ENCODE peak calls at places on chromosomes 4 and X, in seven cellular contexts. U, Y, H, S, B, D and R are unnamed samples.

GRCh38 chr4:61638600-61638999 is 438.5 kb downstream of the ADGRL3 start:
- DNase-seq in D (no peak), S (no peak), U (no peak), Y (no peak), H (no peak), B (peak; percentile 8), R (no peak)

GRCh38 chr4:112942077-112942476 is 107.4 kb upstream of the ANK2 start:
- DNase-seq in B (no peak), Y (peak; percentile 45), D (no peak), H (no peak), U (no peak), S (no peak), R (no peak)

GRCh38 chrX:43655961-43656494 is at the start of gene MAOA:
- DNase-seq in U (no peak), S (peak; percentile 80), H (no peak), Y (peak; percentile 60), B (peak; percentile 46), D (no peak), R (no peak)

GRCh38 chrX:81174286-81174685 is 27.4 kb downstream of the HMGN5 start:
- DNase-seq in D (peak; percentile 22), H (peak; percentile 13), B (peak; percentile 30), U (peak; percentile 51), Y (peak; percentile 24), S (no peak), R (no peak)

GRCh38 chr4:38665846-38666490 is 2.0 kb downstream of the KLF3 start:
- DNase-seq in Y (no peak), B (no peak), S (no peak), H (no peak), D (no peak), U (peak; percentile 26), R (no peak)

GRCh38 chr4:152540293-152540674 is 4.4 kb upstream of the FBXW7 start:
- DNase-seq in D (no peak), H (no peak), B (no peak), S (no peak), Y (peak; percentile 35), U (no peak), R (no peak)

GRCh38 chr4:54165011-54165410 is 64.1 kb upstream of the PDGFRA start:
- DNase-seq in Y (no peak), H (no peak), U (no peak), D (no peak), B (no peak), S (no peak), R (no peak)

GRCh38 chrX:49058794-49059193 is at the start of gene CCDC120:
- DNase-seq in Y (peak; percentile 62), D (no peak), H (no peak), S (no peak), U (no peak), B (no peak), R (no peak)

GRCh38 chr4:112978691-112979472 is 70.6 kb upstream of the ANK2 start:
- DNase-seq in S (no peak), U (peak; percentile 19), H (peak; percentile 31), B (no peak), Y (no peak), D (no peak), R (peak; percentile 5)

GRCh38 chr4:186844059-186844681 is 120.5 kb upstream of the FAT1 start:
- DNase-seq in S (peak; percentile 19), B (peak; percentile 68), D (peak; percentile 32), Y (no peak), U (peak; percentile 65), H (peak; percentile 75), R (peak; percentile 35)

GRCh38 chrX:16474511-16474910 is 175.4 kb upstream of the S100G start:
- DNase-seq in U (no peak), D (no peak), S (no peak), Y (no peak), H (no peak), B (no peak), R (no peak)

GRCh38 chrX:1223253-1223621 is 10.8 kb upstream of the CRLF2 start:
- DNase-seq in U (no peak), B (no peak), D (no peak), Y (no peak), H (no peak), S (no peak), R (no peak)

GRCh38 chr4:170990989-170991589 is 822.1 kb upstream of the GALNTL6 start:
- DNase-seq in U (no peak), H (no peak), S (no peak), B (no peak), D (peak; percentile 13), Y (peak; percentile 82), R (no peak)
- TF ChIP-seq CTCF in U (no peak), H (peak; percentile 6), S (peak; percentile 20), B (no peak), D (peak; percentile 44), Y (peak; percentile 76), R (no peak)

GRCh38 chr4:157509286-157509685 is 288.8 kb downstream of the GRIA2 start:
- DNase-seq in B (no peak), U (no peak), D (no peak), S (no peak), H (no peak), Y (no peak), R (no peak)

GRCh38 chr4:157514711-157515110 is 294.2 kb downstream of the GRIA2 start:
- DNase-seq in B (no peak), U (no peak), D (no peak), H (no peak), S (no peak), Y (peak; percentile 72), R (no peak)
- TF ChIP-seq CTCF in B (peak; percentile 8), U (no peak), D (peak; percentile 4), H (no peak), S (no peak), Y (peak; percentile 78), R (no peak)

DNA sequence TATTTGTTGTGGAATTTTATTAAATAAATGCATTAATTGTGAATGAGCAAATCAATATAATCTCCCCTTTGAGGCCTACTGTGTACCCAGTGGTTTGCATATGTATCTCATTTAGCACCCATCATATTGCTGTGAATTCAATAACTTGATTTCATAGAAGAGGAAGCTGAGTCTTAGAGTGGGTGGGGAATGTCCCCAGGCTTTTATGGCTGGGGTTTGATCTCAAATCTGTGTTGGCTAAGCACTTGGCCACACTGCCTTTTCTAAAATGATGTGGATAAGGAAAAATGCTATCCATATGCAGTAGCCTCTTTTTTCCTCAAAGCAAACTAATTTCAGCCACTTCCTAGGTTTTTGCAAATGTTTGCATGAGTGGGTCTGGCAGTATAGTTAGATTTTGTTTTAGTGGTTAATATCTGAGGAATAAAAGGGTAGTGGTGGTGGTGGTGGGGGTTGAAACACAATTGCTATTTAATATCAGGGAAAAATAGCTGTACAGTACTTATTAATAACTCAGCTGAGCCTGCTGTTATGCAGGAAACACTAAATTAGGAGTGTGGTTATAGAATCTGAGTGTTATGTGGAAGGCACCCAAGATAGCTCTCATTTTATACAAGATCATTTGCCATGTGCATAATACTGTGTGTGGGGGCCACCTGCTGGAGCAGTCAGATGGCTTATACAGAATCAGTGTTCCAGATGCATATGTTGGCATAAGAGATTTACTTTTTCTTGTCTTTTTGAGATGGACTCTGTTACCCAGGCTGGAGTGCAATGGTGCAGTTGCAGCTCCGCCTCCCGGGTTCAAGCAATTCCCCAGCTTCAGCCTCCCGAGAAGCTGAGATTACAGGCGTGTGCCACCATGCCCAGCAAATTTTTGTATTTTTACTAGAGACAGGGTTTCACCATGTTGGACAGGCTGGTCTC is 108.0 kb downstream of the TMEM131L start:
- DNase-seq in B (peak; percentile 90), Y (no peak), U (peak; percentile 92), H (peak; percentile 92), S (peak; percentile 58), D (peak; percentile 25), R (peak; percentile 75)
- TF ChIP-seq CTCF in B (peak; percentile 74), Y (no peak), U (peak; percentile 79), H (peak; percentile 83), S (peak; percentile 76), D (peak; percentile 68), R (peak; percentile 78)

DNA sequence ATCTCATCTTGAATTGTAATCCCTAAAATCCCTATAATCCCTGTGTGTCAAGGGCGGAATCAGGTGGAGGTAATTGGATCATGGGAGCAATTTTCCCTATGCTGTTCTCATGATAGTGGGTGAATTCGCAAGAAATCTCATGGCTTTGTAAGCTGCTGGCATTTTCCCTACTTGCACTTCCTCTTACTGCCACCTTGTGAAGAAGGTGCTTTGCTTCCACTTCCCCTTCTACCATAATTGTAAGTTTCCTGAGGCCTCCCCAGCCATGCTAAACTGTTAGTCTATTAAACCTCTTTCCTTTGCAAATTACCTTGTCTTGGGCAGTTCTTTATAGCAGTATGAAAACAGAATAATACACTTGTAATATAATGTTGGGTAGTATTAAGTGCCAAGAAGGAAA is 1087.4 kb upstream of the SLIT2 start:
- DNase-seq in D (no peak), U (no peak), Y (peak; percentile 6), H (no peak), B (no peak), S (no peak), R (no peak)
- TF ChIP-seq CTCF in D (no peak), U (no peak), Y (peak; percentile 8), H (no peak), B (no peak), S (no peak), R (no peak)

DNA sequence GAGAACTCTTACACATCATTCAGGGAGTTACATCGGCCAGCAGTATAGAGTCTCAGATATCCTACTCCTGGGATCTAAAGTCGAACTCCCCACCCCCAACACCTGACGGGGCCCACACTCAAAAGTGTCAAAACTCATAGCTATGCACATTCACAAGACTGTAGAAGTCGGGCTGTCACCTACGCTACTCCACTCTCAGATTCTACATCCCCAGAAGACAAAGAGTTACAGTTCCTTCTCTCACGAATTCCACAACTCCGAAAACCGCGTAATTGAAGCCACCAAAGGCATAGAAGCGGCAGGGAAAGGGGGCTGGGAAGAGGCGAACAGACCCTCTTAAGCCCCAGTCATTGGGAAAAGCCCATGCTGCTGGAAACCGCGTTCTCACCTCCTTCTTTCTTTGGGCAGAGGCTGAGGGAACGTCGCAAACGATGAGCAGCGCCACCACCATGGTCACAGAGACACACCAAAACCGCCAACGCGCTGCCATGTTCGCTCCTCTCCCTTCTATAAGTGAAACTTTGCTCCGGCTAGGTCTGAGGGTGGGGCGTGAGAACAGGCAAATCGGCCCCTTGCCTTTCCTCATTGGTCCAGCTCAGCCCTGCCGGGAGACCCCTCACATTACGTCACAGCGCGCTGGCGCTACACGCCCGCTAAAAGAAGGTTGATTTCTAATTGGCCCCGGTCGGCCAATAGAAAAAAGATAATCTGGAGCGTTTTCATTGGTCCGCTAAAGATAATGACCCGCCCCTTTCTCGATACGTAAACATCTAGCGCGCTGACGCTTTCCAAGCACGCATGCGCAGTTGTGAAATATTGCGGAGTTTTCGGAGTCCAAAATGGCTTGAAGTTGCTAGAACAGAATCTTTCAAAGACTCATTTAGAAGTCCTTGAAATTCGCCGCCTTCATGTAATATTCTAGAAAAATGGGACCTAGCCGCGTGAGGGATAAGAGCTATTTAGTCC is at the start of gene MAGT1:
- DNase-seq in D (peak; percentile 90), H (peak; percentile 96), S (peak; percentile 90), B (peak; percentile 97), Y (peak; percentile 95), U (peak; percentile 97), R (peak; percentile 89)
- TF ChIP-seq CTCF in D (no peak), H (no peak), S (no peak), B (no peak), Y (no peak), U (no peak), R (no peak)

GRCh38 chrX:20884565-20884964 is 489.7 kb upstream of the CNKSR2 start:
- DNase-seq in Y (no peak), S (no peak), B (no peak), D (no peak), H (no peak), U (no peak), R (no peak)
- TF ChIP-seq CTCF in Y (no peak), S (no peak), B (no peak), D (no peak), H (no peak), U (no peak), R (no peak)